ENCODE peak calls at places on chromosomes 3 and 15, in ten cellular contexts. O, U, Z, J, S, V, Y, G, K and W are unnamed samples.

GRCh38 chr15:66778314-66778665 is 76.3 kb downstream of the SMAD6 start:
- DNase-seq in O (no peak), U (no peak), Z (no peak), J (no peak), S (no peak), V (no peak), Y (no peak), G (no peak), K (no peak), W (no peak)

GRCh38 chr15:96181873-96182301 is 148.6 kb upstream of the NR2F2 start:
- DNase-seq in O (peak; percentile 85), U (peak; percentile 85), Z (peak; percentile 90), J (peak; percentile 89), S (peak; percentile 94), V (peak; percentile 79), Y (no peak), G (peak; percentile 39), K (no peak), W (peak; percentile 62)

GRCh38 chr3:134030801-134031619 is 1.3 kb upstream of the SLCO2A1 start:
- DNase-seq in O (peak; percentile 52), U (no peak), Z (no peak), J (no peak), S (no peak), V (no peak), Y (no peak), G (no peak), K (no peak), W (no peak)

GRCh38 chr3:101466465-101467309 is 46.3 kb downstream of the SENP7 start:
- DNase-seq in O (no peak), U (no peak), Z (no peak), J (no peak), S (peak; percentile 3), V (no peak), Y (peak; percentile 22), G (no peak), K (peak; percentile 53), W (no peak)

GRCh38 chr15:36484038-36484778 is 95.2 kb upstream of the CDIN1 start:
- DNase-seq in O (no peak), U (no peak), Z (no peak), J (no peak), S (no peak), V (peak; percentile 25), Y (no peak), G (no peak), K (no peak), W (no peak)

GRCh38 chr3:124584245-124584551 is 146.1 kb upstream of the UMPS start:
- DNase-seq in O (no peak), U (no peak), Z (no peak), J (no peak), S (no peak), V (no peak), Y (no peak), G (no peak), K (no peak), W (no peak)

GRCh38 chr3:156497326-156497725 is 57.6 kb downstream of the SSR3 start:
- DNase-seq in O (no peak), U (peak; percentile 18), Z (no peak), J (peak; percentile 55), S (no peak), V (no peak), Y (no peak), G (no peak), K (no peak), W (no peak)

GRCh38 chr15:66275352-66275751 is 18.0 kb upstream of the DIS3L start:
- DNase-seq in O (no peak), U (no peak), Z (no peak), J (no peak), S (no peak), V (no peak), Y (no peak), G (no peak), K (no peak), W (no peak)

GRCh38 chr3:129343643-129344360 is 65.1 kb downstream of the HMCES start:
- DNase-seq in O (no peak), U (no peak), Z (peak; percentile 30), J (no peak), S (peak; percentile 49), V (no peak), Y (no peak), G (no peak), K (no peak), W (no peak)

GRCh38 chr3:24341668-24342067 is 153.0 kb downstream of the THRB start:
- DNase-seq in O (no peak), U (no peak), Z (no peak), J (no peak), S (no peak), V (no peak), Y (no peak), G (no peak), K (no peak), W (no peak)

GRCh38 chr3:155293518-155293917 is at the start of gene STRIT1:
- DNase-seq in O (no peak), U (no peak), Z (no peak), J (no peak), S (no peak), V (no peak), Y (no peak), G (no peak), K (no peak), W (no peak)
- H3K4me3 ChIP-seq in O (no peak within 1 kb of the TSS), U (no peak within 1 kb of the TSS), Z (no peak within 1 kb of the TSS), J (no peak within 1 kb of the TSS), S (no peak within 1 kb of the TSS), V (no peak within 1 kb of the TSS), Y (no peak within 1 kb of the TSS), G (no peak within 1 kb of the TSS), K (no peak within 1 kb of the TSS), W (no peak within 1 kb of the TSS)

DNA sequence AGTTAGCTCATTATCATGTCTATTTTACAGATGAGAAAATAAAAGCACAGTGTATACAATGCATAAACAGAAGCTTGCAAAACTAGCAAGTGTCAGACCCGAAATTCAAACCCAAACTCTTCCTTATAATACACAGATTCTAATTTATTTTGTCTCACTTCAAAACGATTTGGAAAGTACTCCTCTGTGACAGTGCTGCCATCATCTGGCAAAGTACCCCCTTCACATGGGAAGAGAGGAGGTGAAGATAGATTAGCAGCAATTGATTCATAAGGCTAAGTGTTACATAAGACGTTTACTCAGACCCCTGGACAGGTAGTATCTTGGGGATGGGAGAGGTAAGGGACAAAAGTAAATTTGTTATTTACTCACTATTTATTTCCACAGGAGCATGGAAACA is 744.0 kb upstream of the SGO1 start:
- DNase-seq in O (no peak), U (no peak), Z (peak; percentile 32), J (no peak), S (peak; percentile 29), V (peak; percentile 23), Y (peak; percentile 47), G (no peak), K (no peak), W (no peak)
- TF ChIP-seq CTCF in O (no peak), U (peak; percentile 60), Z (peak; percentile 52), J (peak; percentile 19), S (peak; percentile 35), V (peak; percentile 35), Y (peak; percentile 58), G (peak; percentile 42), K (peak; percentile 51), W (peak; percentile 54)

GRCh38 chr3:141427764-141428163 is 59.1 kb upstream of the RASA2 start:
- DNase-seq in O (no peak), U (no peak), Z (no peak), J (no peak), S (no peak), V (no peak), Y (peak; percentile 65), G (no peak), K (no peak), W (no peak)

GRCh38 chr3:141426404-141427034 is 58.2 kb downstream of the ZBTB38 start:
- DNase-seq in O (peak; percentile 95), U (no peak), Z (peak; percentile 90), J (no peak), S (peak; percentile 94), V (no peak), Y (peak; percentile 94), G (no peak), K (no peak), W (peak; percentile 95)

GRCh38 chr3:141431411-141432378 is 55.1 kb upstream of the RASA2 start:
- DNase-seq in O (peak; percentile 88), U (no peak), Z (no peak), J (no peak), S (no peak), V (no peak), Y (no peak), G (no peak), K (peak; percentile 95), W (peak; percentile 88)

GRCh38 chr3:141430326-141430725 is 56.5 kb upstream of the RASA2 start:
- DNase-seq in O (no peak), U (no peak), Z (no peak), J (no peak), S (no peak), V (no peak), Y (peak; percentile 90), G (no peak), K (no peak), W (no peak)

DNA sequence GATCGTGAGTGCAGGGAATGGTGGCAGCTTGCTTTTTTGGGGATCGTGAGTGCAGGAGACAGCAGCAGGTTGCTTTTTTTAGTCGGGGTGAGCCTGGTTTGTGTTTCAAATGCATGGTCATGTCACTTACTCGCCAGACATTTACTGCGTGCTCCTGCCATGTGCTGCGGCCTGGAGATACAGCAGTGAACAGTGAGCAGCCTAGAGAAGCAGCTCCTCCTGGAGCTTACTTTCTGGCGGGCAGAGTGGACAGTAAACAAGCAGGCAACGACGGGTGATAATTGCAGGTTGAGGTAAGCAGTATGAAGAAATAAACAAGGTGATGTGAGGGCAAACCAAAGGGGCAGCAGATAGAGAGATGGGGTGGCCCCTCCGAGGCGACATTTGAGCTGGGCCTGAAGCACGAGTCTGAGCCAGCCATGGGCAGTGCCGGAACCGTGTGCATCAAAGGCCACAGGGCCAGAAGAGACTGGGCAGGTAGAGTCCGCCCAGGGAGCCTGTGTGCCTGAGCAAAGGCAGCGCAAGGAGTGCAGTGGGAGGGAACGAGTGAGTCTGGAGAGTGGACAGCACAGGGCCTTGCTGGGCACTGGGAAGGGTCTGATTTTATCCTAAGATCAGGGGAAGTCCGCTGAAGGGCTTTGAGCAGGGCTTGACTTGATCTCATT is 57.3 kb upstream of the RASA2 start:
- DNase-seq in O (peak; percentile 88), U (no peak), Z (no peak), J (no peak), S (no peak), V (no peak), Y (peak; percentile 15), G (no peak), K (no peak), W (no peak)
- H3K4me3 ChIP-seq in O (peak overlapping the region; percentile 21), U (no peak overlapping the region), Z (no peak overlapping the region), J (no peak overlapping the region), S (no peak overlapping the region), V (no peak overlapping the region), Y (no peak overlapping the region), G (no peak overlapping the region), K (no peak overlapping the region), W (no peak overlapping the region)

DNA sequence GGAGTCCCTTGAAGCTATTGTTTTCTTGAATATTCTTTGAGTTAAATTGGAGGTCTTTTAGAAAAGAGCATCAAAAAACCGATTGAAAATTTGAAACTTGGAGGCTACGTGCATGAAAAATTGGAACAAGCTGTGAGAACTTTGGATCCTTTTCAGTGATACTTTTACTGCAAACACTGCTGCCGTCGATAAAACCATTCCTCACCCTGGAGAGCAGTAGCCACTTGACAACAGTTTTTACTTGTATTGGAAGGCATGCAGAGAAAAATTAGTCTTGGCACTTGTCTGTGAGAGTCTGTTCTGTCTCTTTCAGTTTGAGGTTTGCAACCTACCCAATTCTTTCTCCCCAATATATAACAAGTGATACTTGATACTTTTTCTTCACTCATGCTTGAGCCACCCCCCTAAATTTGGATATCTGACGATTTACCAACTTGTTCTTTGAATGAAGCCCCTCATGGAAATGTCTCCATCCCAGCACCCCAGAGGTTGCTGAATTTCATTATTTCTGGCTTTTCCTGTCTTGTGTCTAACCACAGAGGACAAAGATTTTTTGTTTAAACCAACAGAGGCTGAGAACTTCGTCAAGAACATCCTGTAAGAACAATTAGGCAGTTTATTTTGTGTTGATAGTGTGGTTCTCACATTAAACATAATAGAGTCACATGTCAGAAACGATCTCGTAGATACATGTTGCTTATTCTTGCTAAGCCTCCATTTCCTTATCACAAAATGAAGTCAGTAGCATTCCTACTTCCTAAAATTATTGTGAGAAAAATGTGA is 307.3 kb upstream of the PLSCR5 start:
- DNase-seq in O (no peak), U (no peak), Z (no peak), J (no peak), S (peak; percentile 4), V (no peak), Y (no peak), G (no peak), K (no peak), W (no peak)
- TF ChIP-seq CTCF in O (no peak), U (no peak), Z (no peak), J (no peak), S (no peak), V (no peak), Y (no peak), G (no peak), K (no peak), W (no peak)